ENCODE peak calls at places on chromosomes 1 and 21, in nine cellular contexts. One of them, this sample, is unnamed.

GRCh38 chr1:224802596-224802995 is 126.9 kb upstream of the DNAH14 start:
- DNase-seq in ureter: no peak
- DNase-seq in stimulated activated CD4-positive, alpha-beta T cell treated with anti-CD3 and anti-CD28 coated beads, Interleukin-4, amount 100 ng/mL, for 4 hours: no peak
- DNase-seq in NCI-H446 treated with DMSO at 0.1 percent for 48 hours: no peak
- DNase-seq in cardiac muscle cell: no peak
- DNase-seq in GM13977: no peak
- DNase-seq in type B pancreatic cell: no peak
- DNase-seq in activated CD8-positive, alpha-beta memory T cell treated with anti-CD3 and anti-CD28 coated beads for 4 hours: no peak
- DNase-seq in heart left ventricle: no peak
- DNase-seq in this sample: no peak

GRCh38 chr1:181405584-181405983 is 77.7 kb upstream of the CACNA1E start:
- DNase-seq in type B pancreatic cell: no peak
- DNase-seq in NCI-H446 treated with DMSO at 0.1 percent for 48 hours: no peak
- DNase-seq in heart left ventricle: no peak
- DNase-seq in activated CD8-positive, alpha-beta memory T cell treated with anti-CD3 and anti-CD28 coated beads for 4 hours: no peak
- DNase-seq in GM13977: no peak
- DNase-seq in stimulated activated CD4-positive, alpha-beta T cell treated with anti-CD3 and anti-CD28 coated beads, Interleukin-4, amount 100 ng/mL, for 4 hours: no peak
- DNase-seq in ureter: no peak
- DNase-seq in cardiac muscle cell: no peak
- DNase-seq in this sample: no peak

GRCh38 chr1:153465728-153466625 is 5.5 kb upstream of the S100A7 start:
- DNase-seq in ureter: peak
- DNase-seq in cardiac muscle cell: peak
- DNase-seq in type B pancreatic cell: no peak
- DNase-seq in heart left ventricle: peak
- DNase-seq in NCI-H446 treated with DMSO at 0.1 percent for 48 hours: no peak
- DNase-seq in stimulated activated CD4-positive, alpha-beta T cell treated with anti-CD3 and anti-CD28 coated beads, Interleukin-4, amount 100 ng/mL, for 4 hours: peak
- DNase-seq in GM13977: peak
- DNase-seq in activated CD8-positive, alpha-beta memory T cell treated with anti-CD3 and anti-CD28 coated beads for 4 hours: peak
- DNase-seq in this sample: peak

GRCh38 chr21:15686506-15686905 is 43.3 kb upstream of the USP25 start:
- DNase-seq in cardiac muscle cell: no peak
- DNase-seq in type B pancreatic cell: no peak
- DNase-seq in NCI-H446 treated with DMSO at 0.1 percent for 48 hours: no peak
- DNase-seq in ureter: no peak
- DNase-seq in activated CD8-positive, alpha-beta memory T cell treated with anti-CD3 and anti-CD28 coated beads for 4 hours: no peak
- DNase-seq in stimulated activated CD4-positive, alpha-beta T cell treated with anti-CD3 and anti-CD28 coated beads, Interleukin-4, amount 100 ng/mL, for 4 hours: no peak
- DNase-seq in GM13977: no peak
- DNase-seq in heart left ventricle: no peak
- DNase-seq in this sample: no peak

GRCh38 chr1:155982106-155982505 is 3.8 kb upstream of the ARHGEF2 start:
- DNase-seq in stimulated activated CD4-positive, alpha-beta T cell treated with anti-CD3 and anti-CD28 coated beads, Interleukin-4, amount 100 ng/mL, for 4 hours: no peak
- DNase-seq in heart left ventricle: no peak
- DNase-seq in GM13977: no peak
- DNase-seq in cardiac muscle cell: no peak
- DNase-seq in activated CD8-positive, alpha-beta memory T cell treated with anti-CD3 and anti-CD28 coated beads for 4 hours: no peak
- DNase-seq in type B pancreatic cell: no peak
- DNase-seq in NCI-H446 treated with DMSO at 0.1 percent for 48 hours: no peak
- DNase-seq in ureter: no peak
- DNase-seq in this sample: peak

GRCh38 chr1:11174271-11174942 is 14.7 kb upstream of the ANGPTL7 start:
- DNase-seq in GM13977: no peak
- DNase-seq in type B pancreatic cell: no peak
- DNase-seq in ureter: no peak
- DNase-seq in cardiac muscle cell: no peak
- DNase-seq in stimulated activated CD4-positive, alpha-beta T cell treated with anti-CD3 and anti-CD28 coated beads, Interleukin-4, amount 100 ng/mL, for 4 hours: no peak
- DNase-seq in activated CD8-positive, alpha-beta memory T cell treated with anti-CD3 and anti-CD28 coated beads for 4 hours: no peak
- DNase-seq in heart left ventricle: no peak
- DNase-seq in NCI-H446 treated with DMSO at 0.1 percent for 48 hours: no peak
- DNase-seq in this sample: no peak

GRCh38 chr1:19668893-19669292 is 4.2 kb downstream of the HTR6 start:
- DNase-seq in cardiac muscle cell: no peak
- DNase-seq in stimulated activated CD4-positive, alpha-beta T cell treated with anti-CD3 and anti-CD28 coated beads, Interleukin-4, amount 100 ng/mL, for 4 hours: no peak
- DNase-seq in NCI-H446 treated with DMSO at 0.1 percent for 48 hours: no peak
- DNase-seq in GM13977: no peak
- DNase-seq in ureter: no peak
- DNase-seq in type B pancreatic cell: no peak
- DNase-seq in activated CD8-positive, alpha-beta memory T cell treated with anti-CD3 and anti-CD28 coated beads for 4 hours: no peak
- DNase-seq in heart left ventricle: no peak
- DNase-seq in this sample: no peak

GRCh38 chr21:42534361-42534900 is 20.8 kb downstream of the SLC37A1 start:
- DNase-seq in stimulated activated CD4-positive, alpha-beta T cell treated with anti-CD3 and anti-CD28 coated beads, Interleukin-4, amount 100 ng/mL, for 4 hours: no peak
- DNase-seq in heart left ventricle: peak
- DNase-seq in ureter: no peak
- DNase-seq in activated CD8-positive, alpha-beta memory T cell treated with anti-CD3 and anti-CD28 coated beads for 4 hours: no peak
- DNase-seq in cardiac muscle cell: no peak
- DNase-seq in GM13977: no peak
- DNase-seq in type B pancreatic cell: no peak
- DNase-seq in NCI-H446 treated with DMSO at 0.1 percent for 48 hours: no peak
- DNase-seq in this sample: no peak

GRCh38 chr1:55214903-55215193 is 316 bp downstream of the USP24 start:
- DNase-seq in ureter: no peak
- DNase-seq in type B pancreatic cell: no peak
- DNase-seq in NCI-H446 treated with DMSO at 0.1 percent for 48 hours: no peak
- DNase-seq in stimulated activated CD4-positive, alpha-beta T cell treated with anti-CD3 and anti-CD28 coated beads, Interleukin-4, amount 100 ng/mL, for 4 hours: peak
- DNase-seq in activated CD8-positive, alpha-beta memory T cell treated with anti-CD3 and anti-CD28 coated beads for 4 hours: no peak
- DNase-seq in heart left ventricle: no peak
- DNase-seq in cardiac muscle cell: peak
- DNase-seq in GM13977: peak
- DNase-seq in this sample: peak

This sample was measured in mucosa of descending colon.